ENCODE peak calls at places on chromosomes 12 and 14, in nine cellular contexts. One of them, this sample, is unnamed.

GRCh38 chr14:100063314-100063941 is 1.8 kb upstream of the EVL start:
- DNase-seq in HCT116: no peak
- DNase-seq in fibroblast of lung: no peak
- DNase-seq in psoas muscle: no peak
- DNase-seq in astrocyte: no peak
- DNase-seq in ovary: no peak
- DNase-seq in astrocyte of the spinal cord: no peak
- DNase-seq in left lung: no peak
- DNase-seq in A549: no peak
- DNase-seq in this sample: no peak

GRCh38 chr12:14403711-14404164 is 38.3 kb downstream of the ATF7IP start:
- DNase-seq in HCT116: no peak
- DNase-seq in fibroblast of lung: peak; percentile 92
- DNase-seq in psoas muscle: no peak
- DNase-seq in astrocyte: peak; percentile 86
- DNase-seq in ovary: no peak
- DNase-seq in astrocyte of the spinal cord: peak; percentile 93
- DNase-seq in left lung: no peak
- DNase-seq in A549: peak; percentile 30
- DNase-seq in this sample: peak; percentile 53

GRCh38 chr12:16165506-16165905 is 112.0 kb downstream of the SLC15A5 start:
- DNase-seq in HCT116: peak; percentile 27
- DNase-seq in fibroblast of lung: peak; percentile 63
- DNase-seq in psoas muscle: peak; percentile 40
- DNase-seq in astrocyte: peak; percentile 21
- DNase-seq in ovary: no peak
- DNase-seq in astrocyte of the spinal cord: peak; percentile 55
- DNase-seq in left lung: no peak
- DNase-seq in A549: peak; percentile 58
- DNase-seq in this sample: no peak

GRCh38 chr14:102277874-102278630 is 26.9 kb downstream of the MOK start:
- DNase-seq in HCT116: no peak
- DNase-seq in fibroblast of lung: no peak
- DNase-seq in psoas muscle: no peak
- DNase-seq in astrocyte: no peak
- DNase-seq in ovary: no peak
- DNase-seq in astrocyte of the spinal cord: no peak
- DNase-seq in left lung: no peak
- DNase-seq in A549: no peak
- DNase-seq in this sample: no peak

GRCh38 chr14:92392726-92393125 is 69.8 kb downstream of the SLC24A4 start:
- DNase-seq in HCT116: no peak
- DNase-seq in fibroblast of lung: no peak
- DNase-seq in psoas muscle: no peak
- DNase-seq in astrocyte: no peak
- DNase-seq in ovary: no peak
- DNase-seq in astrocyte of the spinal cord: no peak
- DNase-seq in left lung: no peak
- DNase-seq in A549: no peak
- DNase-seq in this sample: no peak

GRCh38 chr14:105193916-105194782 is 13.0 kb upstream of the NUDT14 start:
- DNase-seq in HCT116: no peak
- DNase-seq in fibroblast of lung: no peak
- DNase-seq in psoas muscle: no peak
- DNase-seq in astrocyte: no peak
- DNase-seq in ovary: no peak
- DNase-seq in astrocyte of the spinal cord: no peak
- DNase-seq in left lung: no peak
- DNase-seq in A549: no peak
- DNase-seq in this sample: no peak

GRCh38 chr12:53575502-53576264 is 50.5 kb downstream of the ATF7 start:
- DNase-seq in HCT116: no peak
- DNase-seq in fibroblast of lung: peak; percentile 91
- DNase-seq in psoas muscle: no peak
- DNase-seq in astrocyte: peak; percentile 64
- DNase-seq in ovary: no peak
- DNase-seq in astrocyte of the spinal cord: peak; percentile 59
- DNase-seq in left lung: no peak
- DNase-seq in A549: peak; percentile 63
- DNase-seq in this sample: no peak

GRCh38 chr12:13211859-13212664 is 15.5 kb downstream of the EMP1 start:
- DNase-seq in HCT116: peak; percentile 53
- DNase-seq in fibroblast of lung: peak; percentile 79
- DNase-seq in psoas muscle: no peak
- DNase-seq in astrocyte: peak; percentile 48
- DNase-seq in ovary: peak; percentile 84
- DNase-seq in astrocyte of the spinal cord: peak; percentile 70
- DNase-seq in left lung: no peak
- DNase-seq in A549: peak; percentile 78
- DNase-seq in this sample: no peak

GRCh38 chr12:43315961-43316360 is 236.0 kb downstream of the ADAMTS20 start:
- DNase-seq in HCT116: no peak
- DNase-seq in fibroblast of lung: peak; percentile 76
- DNase-seq in psoas muscle: no peak
- DNase-seq in astrocyte: peak; percentile 42
- DNase-seq in ovary: no peak
- DNase-seq in astrocyte of the spinal cord: peak; percentile 93
- DNase-seq in left lung: no peak
- DNase-seq in A549: no peak
- DNase-seq in this sample: no peak

GRCh38 chr14:99545574-99545973 is 58.4 kb downstream of the CCDC85C start:
- DNase-seq in HCT116: no peak
- DNase-seq in fibroblast of lung: no peak
- DNase-seq in psoas muscle: no peak
- DNase-seq in astrocyte: no peak
- DNase-seq in ovary: no peak
- DNase-seq in astrocyte of the spinal cord: no peak
- DNase-seq in left lung: no peak
- DNase-seq in A549: no peak
- DNase-seq in this sample: no peak

GRCh38 chr12:47095446-47096236 is 15.9 kb upstream of the AMIGO2 start:
- DNase-seq in HCT116: no peak
- DNase-seq in fibroblast of lung: peak; percentile 39
- DNase-seq in psoas muscle: no peak
- DNase-seq in astrocyte: peak; percentile 98
- DNase-seq in ovary: no peak
- DNase-seq in astrocyte of the spinal cord: peak; percentile 89
- DNase-seq in left lung: no peak
- DNase-seq in A549: peak; percentile 91
- DNase-seq in this sample: no peak

GRCh38 chr12:10331642-10332239 is 24.1 kb downstream of the KLRD1 start:
- DNase-seq in HCT116: peak; percentile 56
- DNase-seq in fibroblast of lung: peak; percentile 76
- DNase-seq in psoas muscle: no peak
- DNase-seq in astrocyte: peak; percentile 33
- DNase-seq in ovary: no peak
- DNase-seq in astrocyte of the spinal cord: peak; percentile 66
- DNase-seq in left lung: no peak
- DNase-seq in A549: peak; percentile 68
- DNase-seq in this sample: peak; percentile 31

GRCh38 chr14:71647086-71647784 is 285.0 kb upstream of the RGS6 start:
- DNase-seq in HCT116: peak; percentile 12
- DNase-seq in fibroblast of lung: no peak
- DNase-seq in psoas muscle: no peak
- DNase-seq in astrocyte: no peak
- DNase-seq in ovary: no peak
- DNase-seq in astrocyte of the spinal cord: no peak
- DNase-seq in left lung: no peak
- DNase-seq in A549: no peak
- DNase-seq in this sample: no peak

GRCh38 chr12:49869816-49870500 is 27.1 kb upstream of the BCDIN3D start:
- DNase-seq in HCT116: no peak
- DNase-seq in fibroblast of lung: no peak
- DNase-seq in psoas muscle: no peak
- DNase-seq in astrocyte: no peak
- DNase-seq in ovary: no peak
- DNase-seq in astrocyte of the spinal cord: no peak
- DNase-seq in left lung: peak; percentile 48
- DNase-seq in A549: no peak
- DNase-seq in this sample: no peak

GRCh38 chr12:111342376-111342775 is 26.5 kb downstream of the PHETA1 start:
- DNase-seq in HCT116: no peak
- DNase-seq in fibroblast of lung: no peak
- DNase-seq in psoas muscle: no peak
- DNase-seq in astrocyte: no peak
- DNase-seq in ovary: no peak
- DNase-seq in astrocyte of the spinal cord: no peak
- DNase-seq in left lung: no peak
- DNase-seq in A549: no peak
- DNase-seq in this sample: no peak

GRCh38 chr14:21703357-21704339 is 30.0 kb upstream of the OR4E1 start:
- DNase-seq in HCT116: no peak
- DNase-seq in fibroblast of lung: no peak
- DNase-seq in psoas muscle: no peak
- DNase-seq in astrocyte: no peak
- DNase-seq in ovary: no peak
- DNase-seq in astrocyte of the spinal cord: no peak
- DNase-seq in left lung: no peak
- DNase-seq in A549: no peak
- DNase-seq in this sample: no peak

GRCh38 chr12:52182456-52182855 is 9.4 kb downstream of the KRT80 start:
- DNase-seq in HCT116: no peak
- DNase-seq in fibroblast of lung: no peak
- DNase-seq in psoas muscle: no peak
- DNase-seq in astrocyte: no peak
- DNase-seq in ovary: no peak
- DNase-seq in astrocyte of the spinal cord: no peak
- DNase-seq in left lung: no peak
- DNase-seq in A549: no peak
- DNase-seq in this sample: no peak

DNA sequence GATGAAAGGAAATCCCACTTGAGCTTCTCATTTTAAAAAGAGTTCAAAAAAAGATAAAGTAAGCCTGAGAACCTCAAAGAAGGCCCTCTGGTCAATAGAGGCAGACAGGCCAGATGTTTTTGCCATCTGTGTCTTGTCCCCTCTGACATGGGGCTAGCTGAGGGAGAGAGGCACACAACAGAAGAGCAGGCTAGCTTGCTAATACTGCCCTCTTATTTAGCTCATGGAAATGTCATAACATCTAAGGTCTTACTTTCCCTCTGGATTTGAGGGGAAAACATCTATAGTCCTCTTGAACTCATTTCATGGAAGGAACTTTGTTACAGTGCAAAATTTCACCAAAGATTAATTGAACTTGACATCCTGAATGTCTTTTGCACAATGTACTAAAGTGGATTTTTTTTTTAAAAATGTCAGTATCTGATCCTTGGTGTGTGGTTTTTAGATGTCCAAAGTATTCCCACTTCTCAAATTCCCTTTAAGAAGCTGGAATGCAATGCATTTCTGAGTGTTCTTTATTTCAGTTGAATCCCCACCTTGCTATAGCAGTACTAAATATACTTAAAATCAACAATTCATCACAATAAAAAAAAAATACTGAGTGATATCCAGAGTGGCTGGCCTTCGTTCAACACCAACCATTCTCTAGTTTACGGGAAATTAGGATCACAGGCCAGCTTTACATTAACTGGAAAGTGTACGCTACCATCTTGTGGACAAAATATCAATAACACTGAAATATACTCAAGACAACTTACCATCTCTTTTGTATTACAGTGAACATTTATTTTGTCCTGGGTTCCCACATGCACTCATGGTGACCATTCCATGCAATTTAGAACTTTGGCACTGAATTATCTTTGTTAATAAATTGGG is 176.6 kb downstream of the PAH start:
- DNase-seq in HCT116: peak; percentile 13
- DNase-seq in fibroblast of lung: peak; percentile 38
- DNase-seq in psoas muscle: no peak
- DNase-seq in astrocyte: peak; percentile 16
- DNase-seq in ovary: no peak
- DNase-seq in astrocyte of the spinal cord: peak; percentile 35
- DNase-seq in left lung: no peak
- DNase-seq in A549: peak; percentile 58
- DNase-seq in this sample: peak; percentile 8
- TF ChIP-seq CTCF in HCT116: peak; percentile 44
- TF ChIP-seq CTCF in fibroblast of lung: no peak
- TF ChIP-seq CTCF in psoas muscle: no peak
- TF ChIP-seq CTCF in astrocyte: peak; percentile 23
- TF ChIP-seq CTCF in ovary: no peak
- TF ChIP-seq CTCF in astrocyte of the spinal cord: no peak
- TF ChIP-seq CTCF in left lung: peak; percentile 6
- TF ChIP-seq CTCF in A549: peak; percentile 69
- TF ChIP-seq CTCF in this sample: peak; percentile 39

DNA sequence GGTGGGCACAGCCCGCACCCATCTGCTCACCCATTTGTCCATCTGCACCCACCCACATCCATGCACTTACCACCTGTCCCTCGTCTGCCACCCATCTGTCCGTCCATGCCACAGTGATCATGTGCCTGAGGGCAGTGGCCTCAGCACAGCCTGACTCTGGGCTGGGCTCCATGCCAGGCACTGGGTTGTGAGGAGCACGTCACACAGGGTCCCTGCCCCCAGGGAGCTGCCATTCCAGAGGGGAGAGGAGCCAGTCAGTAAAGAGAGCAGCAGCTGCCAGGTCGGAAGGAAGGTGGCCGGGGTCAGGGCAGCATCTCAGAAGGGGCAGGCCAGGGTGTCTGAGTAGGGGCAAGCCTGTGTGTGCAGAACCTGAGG is 43.6 kb downstream of the FBRSL1 start:
- DNase-seq in HCT116: no peak
- DNase-seq in fibroblast of lung: no peak
- DNase-seq in psoas muscle: no peak
- DNase-seq in astrocyte: no peak
- DNase-seq in ovary: no peak
- DNase-seq in astrocyte of the spinal cord: no peak
- DNase-seq in left lung: no peak
- DNase-seq in A549: no peak
- DNase-seq in this sample: no peak
- H3K4me3 ChIP-seq in HCT116: no peak overlapping the region
- H3K4me3 ChIP-seq in fibroblast of lung: no peak overlapping the region
- H3K4me3 ChIP-seq in psoas muscle: no peak overlapping the region
- H3K4me3 ChIP-seq in astrocyte: no peak overlapping the region
- H3K4me3 ChIP-seq in ovary: no peak overlapping the region
- H3K4me3 ChIP-seq in astrocyte of the spinal cord: no peak overlapping the region
- H3K4me3 ChIP-seq in left lung: no peak overlapping the region
- H3K4me3 ChIP-seq in A549: no peak overlapping the region
- H3K4me3 ChIP-seq in this sample: no peak overlapping the region

GRCh38 chr14:69034612-69035262 is 55.6 kb upstream of the ACTN1 start:
- DNase-seq in HCT116: no peak
- DNase-seq in fibroblast of lung: peak; percentile 61
- DNase-seq in psoas muscle: no peak
- DNase-seq in astrocyte: peak; percentile 71
- DNase-seq in ovary: no peak
- DNase-seq in astrocyte of the spinal cord: peak; percentile 41
- DNase-seq in left lung: no peak
- DNase-seq in A549: no peak
- DNase-seq in this sample: no peak
- TF ChIP-seq CTCF in HCT116: no peak
- TF ChIP-seq CTCF in fibroblast of lung: no peak
- TF ChIP-seq CTCF in psoas muscle: no peak
- TF ChIP-seq CTCF in astrocyte: no peak
- TF ChIP-seq CTCF in ovary: no peak
- TF ChIP-seq CTCF in astrocyte of the spinal cord: peak; percentile 31
- TF ChIP-seq CTCF in left lung: no peak
- TF ChIP-seq CTCF in A549: no peak
- TF ChIP-seq CTCF in this sample: peak; percentile 35

GRCh38 chr14:64910847-64911495 is 3.3 kb upstream of the CHURC1 start:
- DNase-seq in HCT116: peak; percentile 39
- DNase-seq in fibroblast of lung: peak; percentile 59
- DNase-seq in psoas muscle: no peak
- DNase-seq in astrocyte: no peak
- DNase-seq in ovary: no peak
- DNase-seq in astrocyte of the spinal cord: peak; percentile 43
- DNase-seq in left lung: no peak
- DNase-seq in A549: peak; percentile 60
- DNase-seq in this sample: no peak

GRCh38 chr14:64906022-64906421 is 8.2 kb upstream of the CHURC1 start:
- DNase-seq in HCT116: no peak
- DNase-seq in fibroblast of lung: no peak
- DNase-seq in psoas muscle: no peak
- DNase-seq in astrocyte: no peak
- DNase-seq in ovary: no peak
- DNase-seq in astrocyte of the spinal cord: no peak
- DNase-seq in left lung: no peak
- DNase-seq in A549: no peak
- DNase-seq in this sample: no peak
- H3K4me3 ChIP-seq in HCT116: no peak overlapping the region
- H3K4me3 ChIP-seq in fibroblast of lung: no peak overlapping the region
- H3K4me3 ChIP-seq in psoas muscle: no peak overlapping the region
- H3K4me3 ChIP-seq in astrocyte: no peak overlapping the region
- H3K4me3 ChIP-seq in ovary: no peak overlapping the region
- H3K4me3 ChIP-seq in astrocyte of the spinal cord: no peak overlapping the region
- H3K4me3 ChIP-seq in left lung: no peak overlapping the region
- H3K4me3 ChIP-seq in A549: no peak overlapping the region
- H3K4me3 ChIP-seq in this sample: no peak overlapping the region

This sample was measured in AG09309.